ENCODE peak calls at places on chromosomes 11 and 22, in five cellular contexts. P is sciatic nerve, N is bronchial epithelial cell, X is stomach, F is GOT3. D is an unnamed sample.

GRCh38 chr11:92946707-92947106 is 22.7 kb upstream of the MTNR1B start:
- DNase-seq in P (no peak), X (no peak), F (no peak), N (no peak), D (no peak)

GRCh38 chr11:19380375-19380774 is 139.6 kb upstream of the E2F8 start:
- DNase-seq in F (no peak), N (peak; percentile 94), X (no peak), P (no peak), D (no peak)

GRCh38 chr22:50489363-50490243 is 2.9 kb downstream of the MIOX start:
- DNase-seq in F (no peak), X (no peak), P (no peak), N (no peak), D (no peak)

GRCh38 chr11:116851631-116852030 is 14.2 kb upstream of the APOA1 start:
- DNase-seq in P (no peak), F (no peak), X (no peak), N (no peak), D (no peak)

GRCh38 chr11:859394-860131 is 16.9 kb downstream of the TSPAN4 start:
- DNase-seq in N (peak; percentile 67), F (no peak), P (peak; percentile 89), X (peak; percentile 84), D (peak; percentile 53)

GRCh38 chr11:120326228-120326627 is 1.1 kb downstream of the TLCD5 start:
- DNase-seq in F (no peak), P (no peak), X (no peak), N (no peak), D (no peak)

GRCh38 chr22:41380993-41381328 is 781 bp upstream of the TEF start:
- DNase-seq in X (peak; percentile 77), P (no peak), F (peak; percentile 79), N (peak; percentile 42), D (peak; percentile 56)

GRCh38 chr11:120392791-120393190 is 56.6 kb downstream of the ARHGEF12 start:
- DNase-seq in P (no peak), N (no peak), X (no peak), F (no peak), D (no peak)

GRCh38 chr11:114086394-114086793 is 26.9 kb downstream of the ZBTB16 start:
- DNase-seq in P (no peak), N (no peak), F (no peak), X (no peak), D (no peak)

GRCh38 chr22:37905534-37906363 is at the start of gene MICALL1:
- DNase-seq in P (peak; percentile 77), N (peak; percentile 75), X (peak; percentile 87), F (peak; percentile 29), D (peak; percentile 32)

GRCh38 chr22:44179989-44180705 is 578 bp upstream of the PARVG start:
- DNase-seq in X (no peak), F (no peak), N (no peak), P (no peak), D (no peak)

GRCh38 chr22:32650553-32651345 is 150.8 kb upstream of the TIMP3 start:
- DNase-seq in P (no peak), N (no peak), X (no peak), F (no peak), D (no peak)

GRCh38 chr22:20551805-20552449 is 44.5 kb downstream of the MED15 start:
- DNase-seq in X (no peak), F (no peak), P (no peak), N (no peak), D (peak; percentile 80)

GRCh38 chr11:75155570-75156422 is 4.9 kb downstream of the SLCO2B1 start:
- DNase-seq in X (no peak), N (no peak), F (no peak), P (no peak), D (no peak)

GRCh38 chr11:133118563-133119303 is 413.6 kb downstream of the OPCML start:
- DNase-seq in F (no peak), N (no peak), X (no peak), P (no peak), D (no peak)

GRCh38 chr22:17726561-17727243 is 47.6 kb downstream of the BID start:
- DNase-seq in X (no peak), F (no peak), P (no peak), N (no peak), D (no peak)

GRCh38 chr11:61533401-61533800 is 24.9 kb downstream of the LRRC10B start:
- DNase-seq in X (peak; percentile 30), P (no peak), N (no peak), F (no peak), D (no peak)

GRCh38 chr11:93017821-93018690 is 48.6 kb downstream of the MTNR1B start:
- DNase-seq in X (no peak), F (no peak), N (no peak), P (no peak), D (no peak)

GRCh38 chr11:118691926-118692830 is 12.7 kb upstream of the TREH start:
- DNase-seq in X (no peak), F (no peak), N (peak; percentile 97), P (no peak), D (no peak)

GRCh38 chr11:95230054-95231034 is 658 bp downstream of the SESN3 start:
- DNase-seq in N (peak; percentile 26), X (no peak), F (no peak), P (peak; percentile 76), D (peak; percentile 68)

GRCh38 chr11:126655807-126656128 is 300.3 kb downstream of the ST3GAL4 start:
- DNase-seq in X (no peak), N (peak; percentile 32), F (no peak), P (no peak), D (peak; percentile 40)

GRCh38 chr11:108224366-108224765 is 1.5 kb downstream of the ATM start:
- DNase-seq in P (no peak), N (no peak), F (no peak), X (no peak), D (peak; percentile 62)

GRCh38 chr11:128593281-128593680 is 5.9 kb upstream of the ETS1 start:
- DNase-seq in X (no peak), F (no peak), N (peak; percentile 24), P (no peak), D (no peak)

GRCh38 chr11:128184981-128185380 is 402.4 kb downstream of the ETS1 start:
- DNase-seq in P (no peak), F (no peak), N (no peak), X (no peak), D (no peak)

GRCh38 chr11:11982975-11983374 is 25.5 kb downstream of the DKK3 start:
- DNase-seq in F (no peak), X (no peak), N (peak; percentile 47), P (no peak), D (no peak)

GRCh38 chr22:41848468-41848867 is 15.6 kb downstream of the SREBF2 start:
- DNase-seq in F (no peak), X (peak; percentile 70), P (peak; percentile 67), N (no peak), D (no peak)

GRCh38 chr11:35035894-35036408 is 103.0 kb upstream of the CD44 start:
- DNase-seq in F (no peak), X (no peak), P (no peak), N (peak; percentile 96), D (peak; percentile 56)

GRCh38 chr11:3855808-3856491 is 486 bp downstream of the STIM1 start:
- DNase-seq in X (peak; percentile 46), P (peak; percentile 61), N (no peak), F (no peak), D (no peak)

GRCh38 chr11:14480716-14481115 is 18.9 kb downstream of the COPB1 start:
- DNase-seq in N (peak; percentile 8), P (no peak), X (no peak), F (no peak), D (no peak)

GRCh38 chr11:47408598-47409439 is 429 bp downstream of the SLC39A13 start:
- DNase-seq in N (peak; percentile 76), F (no peak), X (peak; percentile 51), P (no peak), D (no peak)

GRCh38 chr22:24156146-24156914 is 25.0 kb upstream of the SUSD2 start:
- DNase-seq in P (peak; percentile 70), N (no peak), F (no peak), X (peak; percentile 45), D (no peak)

GRCh38 chr11:60866911-60867870 is at the start of gene ZP1:
- DNase-seq in X (peak; percentile 24), P (peak; percentile 59), F (no peak), N (no peak), D (no peak)